ENCODE peak calls at places on chromosomes 4 and X, in seven cellular contexts. K, Y, X, R, H, C and B are unnamed samples.

GRCh38 chr4:5784960-5785611 is 74.1 kb downstream of the EVC start:
- DNase-seq in R (no peak), H (no peak), C (no peak), Y (no peak), K (no peak), X (no peak), B (no peak)

GRCh38 chrX:21493226-21493850 is 119.1 kb downstream of the CNKSR2 start:
- DNase-seq in X (no peak), R (peak), K (no peak), H (no peak), C (no peak), Y (peak), B (no peak)

GRCh38 chr4:119020158-119020557 is 115.5 kb upstream of the MYOZ2 start:
- DNase-seq in C (no peak), R (peak), Y (no peak), H (no peak), X (no peak), K (no peak), B (no peak)

GRCh38 chrX:15675490-15675921 is 10.9 kb upstream of the CLTRN start:
- DNase-seq in R (no peak), C (peak), X (peak), Y (peak), H (peak), K (peak), B (peak)

GRCh38 chr4:8831221-8832129 is 40.2 kb downstream of the HMX1 start:
- DNase-seq in C (no peak), R (no peak), H (peak), Y (no peak), K (no peak), X (peak), B (no peak)

GRCh38 chr4:142226014-142226413 is 589.6 kb downstream of the IL15 start:
- DNase-seq in Y (no peak), K (no peak), H (no peak), R (no peak), C (no peak), X (no peak), B (no peak)

GRCh38 chr4:122921971-122922876 is at the start of gene NUDT6:
- DNase-seq in Y (peak), R (peak), H (peak), C (no peak), K (peak), X (peak), B (peak)

GRCh38 chrX:81900522-81900921 is 698.6 kb downstream of the SH3BGRL start:
- DNase-seq in C (no peak), X (no peak), R (no peak), Y (no peak), H (no peak), K (no peak), B (no peak)

GRCh38 chr4:122167369-122167768 is 15.2 kb downstream of the BLTP1 start:
- DNase-seq in K (no peak), X (no peak), H (no peak), R (no peak), Y (no peak), C (no peak), B (no peak)

DNA sequence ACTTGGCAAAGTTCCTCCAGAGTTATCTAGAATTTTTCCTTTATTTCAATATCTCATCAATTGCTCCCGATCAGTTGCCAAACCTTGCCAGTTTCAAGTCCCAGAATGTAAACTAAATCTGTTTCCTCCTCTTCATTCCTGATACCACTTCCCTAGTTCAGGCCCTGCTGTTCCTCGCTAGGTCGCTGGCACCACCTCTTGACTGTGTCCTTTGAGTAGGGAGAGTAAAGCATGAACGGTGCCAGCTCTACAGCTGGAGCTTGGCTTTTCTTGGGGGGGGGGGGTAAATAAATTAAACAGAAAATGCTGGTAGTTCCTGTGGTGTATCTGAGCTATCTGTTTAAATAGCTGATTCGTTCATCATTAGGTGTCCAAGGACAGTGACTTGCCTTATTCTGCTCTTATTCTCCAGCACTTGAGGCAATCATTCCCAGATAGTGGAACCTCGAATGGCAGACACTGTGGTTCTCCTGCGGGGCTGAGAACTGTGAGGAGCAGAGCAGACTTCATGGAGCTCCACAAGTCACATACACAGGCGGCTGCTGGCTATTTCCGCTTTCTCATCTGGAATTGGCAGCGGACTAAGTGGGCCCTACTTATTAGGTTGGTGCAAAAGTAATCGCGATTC is 168.3 kb upstream of the FAT1 start:
- DNase-seq in R (no peak), X (no peak), H (no peak), C (no peak), K (no peak), Y (no peak), B (no peak)
- TF ChIP-seq CTCF in R (no peak), X (no peak), H (no peak), C (no peak), K (no peak), Y (no peak), B (no peak)

DNA sequence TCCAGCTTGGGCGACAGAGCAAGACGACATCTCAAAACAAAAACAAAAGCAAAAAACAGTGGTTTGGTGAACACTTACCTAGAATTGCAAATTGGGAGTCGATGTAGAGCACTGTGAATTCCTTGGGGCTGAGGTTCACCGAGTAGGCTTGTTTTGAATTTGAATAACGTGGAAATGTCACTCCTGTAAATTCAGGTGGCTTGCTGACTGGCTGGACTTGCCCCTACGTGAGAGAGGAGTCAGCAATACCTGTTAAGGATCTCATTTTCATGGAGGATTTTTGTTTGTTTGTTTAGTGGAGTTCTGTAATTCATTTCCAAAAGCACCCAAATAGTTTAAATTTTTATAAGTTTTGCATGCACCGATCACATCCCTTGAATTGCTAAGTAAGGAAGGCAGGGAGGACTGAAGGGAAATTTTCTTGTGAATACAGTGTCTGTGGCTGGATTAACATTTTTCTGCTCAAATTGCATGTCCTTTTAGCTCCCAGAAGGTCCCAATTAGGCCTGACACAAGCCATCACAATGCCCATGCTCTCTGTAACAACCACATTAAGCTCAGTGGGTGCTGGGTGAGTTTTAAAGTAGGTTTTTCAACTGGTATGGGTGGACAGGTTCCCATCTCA is 58.4 kb upstream of the TTC29 start:
- DNase-seq in X (no peak), H (no peak), C (no peak), Y (no peak), K (no peak), R (no peak), B (no peak)
- H3K27ac ChIP-seq in X (no peak), H (no peak), C (no peak), Y (no peak), K (no peak), R (no peak), B (no peak)

DNA sequence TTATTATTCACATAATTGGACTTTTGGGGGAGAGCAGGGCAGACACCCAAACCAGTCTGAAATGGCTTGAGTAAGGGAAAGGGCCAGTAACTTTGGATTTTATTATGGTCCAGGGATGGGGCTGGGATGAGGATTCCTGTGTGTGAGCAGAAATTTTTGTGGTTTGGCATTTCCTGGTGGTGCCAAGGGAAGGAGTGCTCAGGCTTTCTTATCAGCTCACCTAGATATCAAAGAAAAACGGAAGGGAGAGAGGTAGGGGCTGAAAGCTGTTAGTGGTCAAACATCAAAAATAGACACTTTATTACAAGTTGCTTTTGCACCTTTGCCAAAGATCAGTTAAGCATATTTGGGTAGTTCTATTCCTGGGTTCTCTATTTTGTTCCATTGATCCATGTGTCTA is 128.5 kb upstream of the DIPK2B start:
- DNase-seq in R (peak), C (no peak), X (no peak), K (no peak), H (no peak), Y (no peak), B (no peak)
- TF ChIP-seq CTCF in R (no peak), C (no peak), X (no peak), K (no peak), H (no peak), Y (no peak), B (no peak)

DNA sequence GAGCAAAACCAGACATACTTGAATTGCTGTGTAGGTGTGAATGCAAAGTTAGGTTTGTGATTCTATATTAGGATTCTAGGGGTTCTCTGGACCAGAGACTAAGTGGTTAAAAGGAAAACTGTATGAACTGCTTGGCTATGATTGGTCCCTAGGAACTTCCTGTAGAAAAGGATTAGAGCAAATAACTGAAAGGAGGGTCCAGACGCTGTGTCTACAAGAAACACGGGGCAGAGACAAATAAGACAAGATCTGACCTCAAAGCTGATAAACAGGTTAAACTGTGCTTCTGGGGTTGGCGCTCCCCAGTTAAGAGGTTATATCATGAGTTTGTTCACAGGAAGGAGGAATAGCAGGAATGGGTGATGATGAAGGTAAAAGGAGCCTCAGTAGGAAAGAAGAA is 183.6 kb downstream of the MGST2 start:
- DNase-seq in R (no peak), Y (no peak), H (no peak), C (no peak), X (no peak), K (no peak), B (no peak)
- H3K27ac ChIP-seq in R (no peak), Y (no peak), H (no peak), C (peak), X (no peak), K (no peak), B (no peak)

GRCh38 chr4:111849726-111850284 is 295.4 kb upstream of the FAM241A start:
- DNase-seq in R (no peak), C (no peak), H (no peak), Y (no peak), X (no peak), K (no peak), B (no peak)

GRCh38 chr4:111842336-111842735 is 302.9 kb upstream of the FAM241A start:
- DNase-seq in X (no peak), H (no peak), Y (no peak), C (no peak), R (no peak), K (no peak), B (no peak)

DNA sequence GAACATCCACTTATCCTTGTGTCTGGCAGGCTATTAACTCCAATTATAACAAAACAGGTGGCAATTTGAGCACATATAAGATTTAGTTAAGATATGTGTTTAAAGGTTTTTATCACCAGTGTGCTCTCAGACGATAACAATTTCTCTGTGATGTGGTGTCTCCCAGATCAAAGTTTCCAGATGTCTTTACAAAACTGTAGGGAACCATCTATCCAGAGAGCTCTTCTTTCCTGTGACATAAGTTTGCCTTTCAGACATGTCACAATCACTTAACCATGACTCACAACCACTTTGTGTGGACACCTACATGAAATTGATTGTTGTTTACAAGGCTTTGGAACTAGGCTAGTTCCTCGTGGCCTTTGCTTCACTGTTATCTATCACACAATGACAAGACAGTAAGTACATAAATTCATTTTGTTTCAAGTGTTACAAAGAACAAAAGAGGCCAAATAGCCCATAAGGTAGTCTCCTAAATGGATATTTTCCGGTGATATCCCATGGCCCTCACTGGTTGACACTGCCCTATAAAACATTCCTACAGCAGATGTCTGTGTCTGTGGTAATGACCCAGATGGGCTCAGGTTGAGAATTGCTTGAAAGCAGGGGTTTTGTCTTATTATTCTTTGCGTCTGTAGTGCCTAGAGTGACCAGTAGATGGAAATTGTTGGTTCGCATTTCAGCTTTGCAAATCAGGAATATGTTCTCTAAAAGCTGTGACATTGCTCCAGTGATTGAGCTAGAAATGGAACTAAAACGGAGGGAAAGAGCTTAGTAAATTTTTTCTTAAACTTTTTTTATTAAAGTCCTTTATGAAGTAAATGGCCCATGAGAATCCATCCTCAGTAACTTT is 297.8 kb upstream of the FAM241A start:
- DNase-seq in Y (no peak), K (no peak), R (no peak), H (no peak), C (no peak), X (no peak), B (no peak)
- TF ChIP-seq CTCF in Y (peak), K (peak), R (peak), H (no peak), C (no peak), X (no peak), B (peak)

DNA sequence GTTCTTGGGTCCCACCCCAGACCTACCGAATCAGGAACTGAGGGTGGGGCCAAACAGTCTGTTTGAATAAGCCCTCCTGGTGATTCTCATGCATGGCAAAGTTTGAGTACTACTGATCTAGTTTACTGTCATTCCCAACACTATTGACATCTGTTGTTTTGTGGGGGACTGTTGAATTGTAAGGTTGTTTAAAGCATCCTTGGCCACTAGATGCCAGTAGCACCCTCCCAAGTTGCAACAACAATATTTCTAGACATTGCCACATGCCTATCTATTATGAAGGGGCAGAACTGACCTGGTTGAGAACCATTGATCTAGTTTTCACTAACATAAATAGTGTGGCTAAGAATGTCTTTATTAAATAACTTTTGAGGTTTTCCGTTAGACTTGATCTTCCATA is 15.1 kb downstream of the TAF9B start:
- DNase-seq in K (no peak), R (no peak), C (no peak), H (no peak), X (no peak), Y (no peak), B (no peak)
- H3K27ac ChIP-seq in K (no peak), R (no peak), C (no peak), H (no peak), X (no peak), Y (no peak), B (no peak)